ENCODE peak calls at places on chromosome 20, in six cellular contexts. W is memory B cell; I is endothelial cell; M is activated CD8-positive, alpha-beta memory T cell treated with anti-CD3 and anti-CD28 coated beads for 48 hours; D is ureter; E is putamen. N is an unnamed sample.

GRCh38 chr20:62501801-62502495 is 26.2 kb upstream of the GATA5 start:
- DNase-seq in W (no peak), I (no peak), M (peak), D (no peak), E (no peak), N (no peak)

GRCh38 chr20:48051810-48052491 is 266.7 kb upstream of the SULF2 start:
- DNase-seq in W (no peak), I (no peak), M (no peak), D (no peak), E (no peak), N (no peak)

GRCh38 chr20:63978319-63979220 is 872 bp downstream of the SAMD10 start:
- DNase-seq in W (peak), I (peak), M (peak), D (peak), E (no peak), N (peak)

GRCh38 chr20:56716806-56717205 is 87.7 kb downstream of the TFAP2C start:
- DNase-seq in W (no peak), I (no peak), M (no peak), D (no peak), E (no peak), N (no peak)

GRCh38 chr20:17925940-17926300 is 42.7 kb downstream of the SNX5 start:
- DNase-seq in W (no peak), I (no peak), M (no peak), D (no peak), E (no peak), N (no peak)

GRCh38 chr20:40641809-40642208 is 47.2 kb downstream of the MAFB start:
- DNase-seq in W (no peak), I (no peak), M (no peak), D (no peak), E (no peak), N (no peak)

GRCh38 chr20:45322952-45323383 is 14.9 kb upstream of the MATN4 start:
- DNase-seq in W (no peak), I (no peak), M (no peak), D (no peak), E (peak), N (peak)

GRCh38 chr20:51034988-51035656 is 12.2 kb upstream of the KCNG1 start:
- DNase-seq in W (no peak), I (no peak), M (no peak), D (no peak), E (no peak), N (no peak)

GRCh38 chr20:13865156-13865555 is 80.3 kb downstream of the NDUFAF5 start:
- DNase-seq in W (no peak), I (no peak), M (no peak), D (no peak), E (no peak), N (no peak)

GRCh38 chr20:42027746-42028268 is 409.6 kb upstream of the CHD6 start:
- DNase-seq in W (no peak), I (no peak), M (no peak), D (no peak), E (no peak), N (no peak)

GRCh38 chr20:20441259-20441658 is 73.4 kb downstream of the INSM1 start:
- DNase-seq in W (no peak), I (no peak), M (no peak), D (no peak), E (no peak), N (no peak)

GRCh38 chr20:3678893-3679720 is 2.7 kb downstream of the ADAM33 start:
- DNase-seq in W (no peak), I (no peak), M (no peak), D (no peak), E (no peak), N (no peak)

GRCh38 chr20:58945967-58946631 is 35.0 kb upstream of the NELFCD start:
- DNase-seq in W (no peak), I (no peak), M (no peak), D (no peak), E (no peak), N (no peak)

GRCh38 chr20:18857640-18858039 is 44.1 kb downstream of the SCP2D1 start:
- DNase-seq in W (no peak), I (no peak), M (no peak), D (no peak), E (no peak), N (no peak)

GRCh38 chr20:5031206-5031557 is 29.9 kb upstream of the SLC23A2 start:
- DNase-seq in W (no peak), I (no peak), M (no peak), D (no peak), E (no peak), N (no peak)

GRCh38 chr20:17693534-17694001 is 6.2 kb upstream of the BANF2 start:
- DNase-seq in W (no peak), I (no peak), M (no peak), D (no peak), E (no peak), N (no peak)

GRCh38 chr20:8176276-8176675 is 44.2 kb downstream of the PLCB1 start:
- DNase-seq in W (no peak), I (no peak), M (no peak), D (no peak), E (peak), N (no peak)

GRCh38 chr20:38673261-38673660 is 51.0 kb upstream of the SLC32A1 start:
- DNase-seq in W (no peak), I (no peak), M (no peak), D (no peak), E (no peak), N (no peak)

GRCh38 chr20:50717974-50718761 is 13.2 kb upstream of the PARD6B start:
- DNase-seq in W (no peak), I (no peak), M (no peak), D (no peak), E (no peak), N (no peak)

GRCh38 chr20:13821876-13822275 is 37.0 kb downstream of the NDUFAF5 start:
- DNase-seq in W (no peak), I (no peak), M (no peak), D (no peak), E (no peak), N (peak)

GRCh38 chr20:1809611-1810510 is 85.3 kb upstream of the SIRPA start:
- DNase-seq in W (no peak), I (no peak), M (no peak), D (no peak), E (no peak), N (no peak)

GRCh38 chr20:31953749-31954148 is 1.9 kb upstream of the PDRG1 start:
- DNase-seq in W (no peak), I (no peak), M (no peak), D (no peak), E (no peak), N (no peak)

GRCh38 chr20:3250091-3250504 is 11.1 kb upstream of the SLC4A11 start:
- DNase-seq in W (no peak), I (peak), M (no peak), D (no peak), E (no peak), N (no peak)

GRCh38 chr20:20334489-20334888 is 33.4 kb upstream of the INSM1 start:
- DNase-seq in W (no peak), I (no peak), M (no peak), D (no peak), E (no peak), N (no peak)

GRCh38 chr20:59807909-59808728 is 125.3 kb downstream of the SYCP2 start:
- DNase-seq in W (no peak), I (no peak), M (no peak), D (peak), E (no peak), N (peak)

GRCh38 chr20:62030834-62031434 is 34.7 kb downstream of the TAF4 start:
- DNase-seq in W (no peak), I (no peak), M (no peak), D (peak), E (no peak), N (no peak)

GRCh38 chr20:56360133-56360898 is 1.5 kb downstream of the FAM210B start:
- DNase-seq in W (no peak), I (no peak), M (no peak), D (no peak), E (no peak), N (no peak)